ENCODE peak calls at places on chromosomes 16 and 17, in nine cellular contexts. One of them, this sample, is unnamed.

GRCh38 chr16:53099318-53100130 is 44.7 kb downstream of the CHD9 start:
- DNase-seq in HFF-Myc: no peak
- DNase-seq in SK-N-SH: peak
- DNase-seq in esophagus squamous epithelium: peak
- DNase-seq in left ventricle myocardium inferior: peak
- DNase-seq in WTC11: peak
- DNase-seq in progenitor cell of endocrine pancreas: peak
- DNase-seq in thoracic aorta: peak
- DNase-seq in OCI-LY7: peak
- DNase-seq in this sample: peak

GRCh38 chr17:16474012-16474725 is 17.8 kb downstream of the LRRC75A start:
- DNase-seq in HFF-Myc: no peak
- DNase-seq in SK-N-SH: no peak
- DNase-seq in esophagus squamous epithelium: no peak
- DNase-seq in left ventricle myocardium inferior: no peak
- DNase-seq in WTC11: no peak
- DNase-seq in progenitor cell of endocrine pancreas: no peak
- DNase-seq in thoracic aorta: no peak
- DNase-seq in OCI-LY7: no peak
- DNase-seq in this sample: no peak

GRCh38 chr17:42361781-42362186 is 26.5 kb downstream of the STAT3 start:
- DNase-seq in HFF-Myc: no peak
- DNase-seq in SK-N-SH: no peak
- DNase-seq in esophagus squamous epithelium: no peak
- DNase-seq in left ventricle myocardium inferior: no peak
- DNase-seq in WTC11: no peak
- DNase-seq in progenitor cell of endocrine pancreas: no peak
- DNase-seq in thoracic aorta: no peak
- DNase-seq in OCI-LY7: no peak
- DNase-seq in this sample: no peak

GRCh38 chr16:8850279-8850885 is 18.4 kb downstream of the CARHSP1 start:
- DNase-seq in HFF-Myc: peak
- DNase-seq in SK-N-SH: peak
- DNase-seq in esophagus squamous epithelium: no peak
- DNase-seq in left ventricle myocardium inferior: peak
- DNase-seq in WTC11: peak
- DNase-seq in progenitor cell of endocrine pancreas: no peak
- DNase-seq in thoracic aorta: no peak
- DNase-seq in OCI-LY7: no peak
- DNase-seq in this sample: peak

GRCh38 chr17:19383681-19384470 is 3.1 kb downstream of the MFAP4 start:
- DNase-seq in HFF-Myc: no peak
- DNase-seq in SK-N-SH: no peak
- DNase-seq in esophagus squamous epithelium: no peak
- DNase-seq in left ventricle myocardium inferior: peak
- DNase-seq in WTC11: no peak
- DNase-seq in progenitor cell of endocrine pancreas: no peak
- DNase-seq in thoracic aorta: no peak
- DNase-seq in OCI-LY7: no peak
- DNase-seq in this sample: no peak

GRCh38 chr17:59572301-59572924 is 7.0 kb downstream of the DHX40 start:
- DNase-seq in HFF-Myc: no peak
- DNase-seq in SK-N-SH: no peak
- DNase-seq in esophagus squamous epithelium: no peak
- DNase-seq in left ventricle myocardium inferior: no peak
- DNase-seq in WTC11: no peak
- DNase-seq in progenitor cell of endocrine pancreas: no peak
- DNase-seq in thoracic aorta: no peak
- DNase-seq in OCI-LY7: no peak
- DNase-seq in this sample: no peak

GRCh38 chr17:57260325-57261083 is 4.2 kb downstream of the MSI2 start:
- DNase-seq in HFF-Myc: no peak
- DNase-seq in SK-N-SH: no peak
- DNase-seq in esophagus squamous epithelium: no peak
- DNase-seq in left ventricle myocardium inferior: no peak
- DNase-seq in WTC11: no peak
- DNase-seq in progenitor cell of endocrine pancreas: no peak
- DNase-seq in thoracic aorta: no peak
- DNase-seq in OCI-LY7: peak
- DNase-seq in this sample: no peak

GRCh38 chr16:2969545-2970521 is 685 bp downstream of the PAQR4 start:
- DNase-seq in HFF-Myc: no peak
- DNase-seq in SK-N-SH: peak
- DNase-seq in esophagus squamous epithelium: no peak
- DNase-seq in left ventricle myocardium inferior: peak
- DNase-seq in WTC11: peak
- DNase-seq in progenitor cell of endocrine pancreas: peak
- DNase-seq in thoracic aorta: no peak
- DNase-seq in OCI-LY7: peak
- DNase-seq in this sample: peak

GRCh38 chr16:12972246-12972645 is 70.8 kb downstream of the SHISA9 start:
- DNase-seq in HFF-Myc: no peak
- DNase-seq in SK-N-SH: no peak
- DNase-seq in esophagus squamous epithelium: no peak
- DNase-seq in left ventricle myocardium inferior: no peak
- DNase-seq in WTC11: no peak
- DNase-seq in progenitor cell of endocrine pancreas: no peak
- DNase-seq in thoracic aorta: no peak
- DNase-seq in OCI-LY7: no peak
- DNase-seq in this sample: no peak

GRCh38 chr16:27795992-27796614 is 246.2 kb downstream of the KATNIP start:
- DNase-seq in HFF-Myc: no peak
- DNase-seq in SK-N-SH: no peak
- DNase-seq in esophagus squamous epithelium: no peak
- DNase-seq in left ventricle myocardium inferior: peak
- DNase-seq in WTC11: peak
- DNase-seq in progenitor cell of endocrine pancreas: peak
- DNase-seq in thoracic aorta: no peak
- DNase-seq in OCI-LY7: peak
- DNase-seq in this sample: peak

GRCh38 chr17:7929158-7930029 is at the start of gene KCNAB3:
- DNase-seq in HFF-Myc: peak
- DNase-seq in SK-N-SH: peak
- DNase-seq in esophagus squamous epithelium: no peak
- DNase-seq in left ventricle myocardium inferior: peak
- DNase-seq in WTC11: peak
- DNase-seq in progenitor cell of endocrine pancreas: no peak
- DNase-seq in thoracic aorta: no peak
- DNase-seq in OCI-LY7: no peak
- DNase-seq in this sample: peak

GRCh38 chr16:75089486-75090202 is 26.9 kb downstream of the LDHD start:
- DNase-seq in HFF-Myc: no peak
- DNase-seq in SK-N-SH: no peak
- DNase-seq in esophagus squamous epithelium: no peak
- DNase-seq in left ventricle myocardium inferior: no peak
- DNase-seq in WTC11: no peak
- DNase-seq in progenitor cell of endocrine pancreas: no peak
- DNase-seq in thoracic aorta: no peak
- DNase-seq in OCI-LY7: no peak
- DNase-seq in this sample: no peak

GRCh38 chr17:68379150-68379510 is 78.2 kb downstream of the WIPI1 start:
- DNase-seq in HFF-Myc: no peak
- DNase-seq in SK-N-SH: no peak
- DNase-seq in esophagus squamous epithelium: no peak
- DNase-seq in left ventricle myocardium inferior: no peak
- DNase-seq in WTC11: no peak
- DNase-seq in progenitor cell of endocrine pancreas: no peak
- DNase-seq in thoracic aorta: no peak
- DNase-seq in OCI-LY7: no peak
- DNase-seq in this sample: no peak

GRCh38 chr16:58491-59439 is 5.1 kb downstream of the SNRNP25 start:
- DNase-seq in HFF-Myc: no peak
- DNase-seq in SK-N-SH: no peak
- DNase-seq in esophagus squamous epithelium: no peak
- DNase-seq in left ventricle myocardium inferior: no peak
- DNase-seq in WTC11: no peak
- DNase-seq in progenitor cell of endocrine pancreas: no peak
- DNase-seq in thoracic aorta: no peak
- DNase-seq in OCI-LY7: no peak
- DNase-seq in this sample: no peak
- TF ChIP-seq CTCF in HFF-Myc: no peak
- TF ChIP-seq CTCF in SK-N-SH: no peak
- TF ChIP-seq CTCF in esophagus squamous epithelium: no peak
- TF ChIP-seq CTCF in left ventricle myocardium inferior: no peak
- TF ChIP-seq CTCF in WTC11: no peak
- TF ChIP-seq CTCF in progenitor cell of endocrine pancreas: no peak
- TF ChIP-seq CTCF in thoracic aorta: no peak
- TF ChIP-seq CTCF in OCI-LY7: no peak
- TF ChIP-seq CTCF in this sample: no peak

DNA sequence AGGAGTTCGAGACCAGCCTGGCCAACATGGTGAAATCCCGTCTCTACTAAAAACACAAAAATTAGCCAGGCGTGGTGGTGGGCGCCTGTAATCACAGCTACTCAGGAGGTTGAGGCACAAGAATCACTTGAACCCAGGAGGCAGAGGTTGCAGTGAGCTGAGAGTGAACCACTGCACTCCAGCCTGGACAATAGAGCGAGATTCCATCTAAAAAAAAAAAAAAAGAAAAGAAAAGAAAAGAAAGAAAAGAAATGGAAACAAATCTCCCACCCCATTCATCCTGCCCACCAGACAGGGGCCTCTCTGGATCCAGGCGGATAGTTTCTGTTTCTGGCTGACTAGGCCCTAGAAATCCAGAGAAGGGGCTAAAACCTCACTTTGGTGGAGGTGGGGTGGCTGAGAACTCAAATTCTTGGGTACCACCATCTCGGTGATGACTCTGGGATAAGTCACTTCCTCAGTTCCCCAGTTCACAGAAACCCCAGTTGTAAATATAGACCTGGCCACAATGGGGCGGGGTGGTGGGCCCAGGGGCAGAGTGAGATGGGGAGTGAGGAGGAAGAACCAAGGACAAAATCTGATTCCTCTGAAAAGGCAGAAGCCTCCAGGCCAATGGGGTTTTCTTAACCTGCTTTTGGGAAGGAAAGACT is 22.2 kb downstream of the SOCS1 start:
- DNase-seq in HFF-Myc: no peak
- DNase-seq in SK-N-SH: no peak
- DNase-seq in esophagus squamous epithelium: no peak
- DNase-seq in left ventricle myocardium inferior: no peak
- DNase-seq in WTC11: peak
- DNase-seq in progenitor cell of endocrine pancreas: no peak
- DNase-seq in thoracic aorta: no peak
- DNase-seq in OCI-LY7: peak
- DNase-seq in this sample: no peak
- TF ChIP-seq CTCF in HFF-Myc: no peak
- TF ChIP-seq CTCF in SK-N-SH: no peak
- TF ChIP-seq CTCF in esophagus squamous epithelium: no peak
- TF ChIP-seq CTCF in left ventricle myocardium inferior: no peak
- TF ChIP-seq CTCF in WTC11: no peak
- TF ChIP-seq CTCF in progenitor cell of endocrine pancreas: no peak
- TF ChIP-seq CTCF in thoracic aorta: no peak
- TF ChIP-seq CTCF in OCI-LY7: peak
- TF ChIP-seq CTCF in this sample: no peak

DNA sequence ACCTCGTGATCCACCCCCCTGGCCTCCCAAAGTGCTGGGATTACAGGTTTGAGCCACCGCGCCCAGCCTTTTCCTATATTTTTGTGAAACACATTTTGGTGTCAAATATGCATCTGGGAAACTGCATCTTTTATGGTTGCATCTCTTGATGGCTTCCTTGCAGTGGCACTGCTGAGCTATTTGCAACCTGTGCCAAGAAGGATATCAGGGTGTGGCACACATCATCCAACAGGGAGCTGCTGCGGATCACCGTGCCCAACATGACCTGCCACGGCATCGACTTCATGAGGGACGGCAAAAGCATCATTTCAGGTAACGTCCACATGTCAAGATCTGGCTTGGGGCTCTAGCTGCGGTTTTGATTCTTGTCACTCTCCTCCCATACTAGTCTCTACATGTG is 16.8 kb upstream of the USP43 start:
- DNase-seq in HFF-Myc: no peak
- DNase-seq in SK-N-SH: no peak
- DNase-seq in esophagus squamous epithelium: no peak
- DNase-seq in left ventricle myocardium inferior: no peak
- DNase-seq in WTC11: no peak
- DNase-seq in progenitor cell of endocrine pancreas: no peak
- DNase-seq in thoracic aorta: no peak
- DNase-seq in OCI-LY7: no peak
- DNase-seq in this sample: no peak
- TF ChIP-seq CTCF in HFF-Myc: no peak
- TF ChIP-seq CTCF in SK-N-SH: no peak
- TF ChIP-seq CTCF in esophagus squamous epithelium: no peak
- TF ChIP-seq CTCF in left ventricle myocardium inferior: no peak
- TF ChIP-seq CTCF in WTC11: no peak
- TF ChIP-seq CTCF in progenitor cell of endocrine pancreas: no peak
- TF ChIP-seq CTCF in thoracic aorta: no peak
- TF ChIP-seq CTCF in OCI-LY7: no peak
- TF ChIP-seq CTCF in this sample: no peak

GRCh38 chr17:9676084-9676483 is 30.8 kb downstream of the USP43 start:
- DNase-seq in HFF-Myc: no peak
- DNase-seq in SK-N-SH: no peak
- DNase-seq in esophagus squamous epithelium: no peak
- DNase-seq in left ventricle myocardium inferior: no peak
- DNase-seq in WTC11: no peak
- DNase-seq in progenitor cell of endocrine pancreas: no peak
- DNase-seq in thoracic aorta: no peak
- DNase-seq in OCI-LY7: no peak
- DNase-seq in this sample: no peak
- TF ChIP-seq CTCF in HFF-Myc: peak
- TF ChIP-seq CTCF in SK-N-SH: peak
- TF ChIP-seq CTCF in esophagus squamous epithelium: no peak
- TF ChIP-seq CTCF in left ventricle myocardium inferior: peak
- TF ChIP-seq CTCF in WTC11: no peak
- TF ChIP-seq CTCF in progenitor cell of endocrine pancreas: peak
- TF ChIP-seq CTCF in thoracic aorta: no peak
- TF ChIP-seq CTCF in OCI-LY7: peak
- TF ChIP-seq CTCF in this sample: no peak

DNA sequence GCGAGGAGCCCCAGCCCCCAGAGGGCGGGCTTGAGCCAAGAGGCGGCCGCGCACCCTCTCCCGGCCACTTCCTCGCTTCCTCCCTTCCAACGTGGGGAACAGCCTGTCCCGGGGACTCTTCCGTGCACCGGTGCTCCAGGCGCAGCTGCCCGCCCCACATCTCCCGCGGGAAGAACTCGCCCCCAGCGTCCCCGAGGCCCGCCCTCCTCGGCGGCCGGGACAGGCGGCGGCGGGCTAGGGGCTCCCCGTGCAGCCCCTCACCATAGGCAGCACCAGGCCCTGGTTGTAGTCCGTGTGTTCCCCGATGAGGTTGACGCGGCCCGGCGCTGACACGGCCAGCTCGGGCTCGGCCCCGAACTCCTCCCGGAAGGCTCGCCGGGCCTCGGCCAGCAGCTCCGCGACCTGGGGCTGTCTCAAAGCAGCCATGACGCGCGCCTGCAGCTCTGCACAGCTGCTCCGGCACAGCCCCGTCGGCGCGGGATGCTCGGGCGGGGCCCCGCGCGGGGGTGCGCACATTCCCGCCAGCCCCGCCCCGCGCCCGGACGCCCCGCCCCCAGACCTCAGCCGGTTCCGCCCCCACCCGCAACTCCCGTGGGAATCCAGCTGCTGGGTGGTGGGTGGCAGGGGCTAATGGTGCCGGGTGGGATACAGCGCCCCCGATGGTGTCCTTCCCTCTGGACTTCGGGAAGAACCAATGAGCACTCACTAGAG is at the start of gene GALK1:
- DNase-seq in HFF-Myc: no peak
- DNase-seq in SK-N-SH: peak
- DNase-seq in esophagus squamous epithelium: no peak
- DNase-seq in left ventricle myocardium inferior: peak
- DNase-seq in WTC11: peak
- DNase-seq in progenitor cell of endocrine pancreas: peak
- DNase-seq in thoracic aorta: no peak
- DNase-seq in OCI-LY7: peak
- DNase-seq in this sample: peak
- TF ChIP-seq CTCF in HFF-Myc: peak
- TF ChIP-seq CTCF in SK-N-SH: peak
- TF ChIP-seq CTCF in esophagus squamous epithelium: peak
- TF ChIP-seq CTCF in left ventricle myocardium inferior: peak
- TF ChIP-seq CTCF in WTC11: no peak
- TF ChIP-seq CTCF in progenitor cell of endocrine pancreas: peak
- TF ChIP-seq CTCF in thoracic aorta: peak
- TF ChIP-seq CTCF in OCI-LY7: peak
- TF ChIP-seq CTCF in this sample: no peak

This sample was measured in endothelial cell.